ENCODE peak calls at places on chromosome 19, in ten cellular contexts. T is Peyer's patch, O is ovary, A is left ventricle myocardium inferior, Y is WERI-Rb-1, I is thoracic aorta, L is fibroblast of villous mesenchyme, H is MM.1S, Q is endodermal cell, P is body of pancreas. F is an unnamed sample.

GRCh38 chr19:658916-659839 is 3.8 kb downstream of the RNF126 start:
- DNase-seq in I (no peak), L (peak; percentile 78), T (peak; percentile 68), Y (no peak), P (no peak), Q (no peak), H (no peak), A (peak; percentile 65), O (no peak), F (no peak)

GRCh38 chr19:32227561-32228165 is 117.7 kb upstream of the ZNF507 start:
- DNase-seq in A (no peak), L (no peak), I (no peak), T (no peak), H (no peak), O (no peak), P (no peak), Q (peak; percentile 70), Y (no peak), F (no peak)

GRCh38 chr19:16585808-16586476 is 13.7 kb upstream of the SLC35E1 start:
- DNase-seq in Y (no peak), L (no peak), I (no peak), Q (no peak), H (peak; percentile 89), P (no peak), T (peak; percentile 75), O (no peak), A (no peak), F (peak; percentile 83)

GRCh38 chr19:32191921-32192320 is 153.5 kb upstream of the ZNF507 start:
- DNase-seq in P (no peak), Y (no peak), L (no peak), O (no peak), T (no peak), H (no peak), Q (no peak), I (no peak), A (no peak), F (no peak)

GRCh38 chr19:16894080-16894479 is 5.3 kb downstream of the F2RL3 start:
- DNase-seq in A (no peak), H (no peak), T (peak; percentile 47), L (no peak), P (no peak), Q (no peak), O (no peak), Y (peak; percentile 35), I (no peak), F (no peak)

GRCh38 chr19:32824906-32825608 is 44.5 kb downstream of the SLC7A9 start:
- DNase-seq in O (no peak), T (no peak), A (no peak), I (no peak), Y (no peak), H (no peak), L (no peak), Q (no peak), P (no peak), F (no peak)

GRCh38 chr19:277581-278165 is 13.5 kb downstream of the PLPP2 start:
- DNase-seq in H (no peak), Q (peak; percentile 88), P (no peak), T (no peak), A (no peak), I (no peak), Y (no peak), O (no peak), L (peak; percentile 64), F (no peak)

GRCh38 chr19:30565680-30566079 is 193.5 kb downstream of the ZNF536 start:
- DNase-seq in H (no peak), P (no peak), Q (peak; percentile 36), L (no peak), O (no peak), T (no peak), A (no peak), I (no peak), Y (peak; percentile 76), F (no peak)

DNA sequence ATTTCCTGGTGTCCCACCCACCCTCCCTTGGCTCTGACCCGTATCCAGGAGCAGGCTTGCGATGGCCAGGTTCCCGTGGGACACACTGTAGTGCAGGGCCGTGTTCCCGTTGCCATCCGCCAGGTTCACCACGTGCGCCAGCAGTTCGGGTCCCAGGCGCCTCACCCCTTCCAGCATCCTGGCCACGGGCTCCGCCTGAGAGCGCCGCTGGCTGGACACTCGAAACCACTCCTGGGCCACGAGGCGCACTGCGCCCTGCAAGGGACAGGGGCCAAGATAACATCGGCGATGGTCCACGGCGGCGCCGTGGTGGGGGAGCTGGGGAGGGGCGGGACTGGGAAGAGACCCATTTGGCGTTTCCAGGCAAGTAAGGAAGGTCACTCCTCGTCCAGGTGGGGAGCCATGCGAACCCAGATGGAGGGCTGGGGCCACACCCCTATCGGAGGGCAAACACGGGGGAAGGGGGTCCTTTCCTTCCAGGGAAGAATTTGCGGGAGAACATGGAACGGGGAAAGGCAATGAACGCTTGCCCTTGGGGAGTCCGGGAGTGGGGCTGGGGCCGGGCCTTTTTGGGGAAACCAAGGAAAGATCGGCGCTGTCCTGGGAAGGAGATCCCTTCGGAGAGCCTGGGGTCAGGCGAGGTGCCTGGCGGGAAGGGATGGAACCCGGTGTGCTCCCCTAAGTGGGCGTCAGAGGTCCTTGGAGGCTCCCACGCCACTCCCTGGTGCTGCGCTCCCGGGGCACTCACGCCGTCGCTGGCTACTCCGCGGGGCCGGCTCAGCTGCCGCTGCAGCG is 9.9 kb downstream of the KANK3 start:
- DNase-seq in T (no peak), Y (no peak), A (peak; percentile 56), P (no peak), I (no peak), O (no peak), H (no peak), L (no peak), Q (peak; percentile 68), F (no peak)
- TF ChIP-seq CTCF in T (no peak), Y (no peak), A (no peak), P (no peak), I (no peak), O (no peak), H (no peak), L (no peak), Q (no peak), F (no peak)

GRCh38 chr19:53809518-53810186 is 14.5 kb downstream of the NLRP12 start:
- DNase-seq in P (no peak), L (no peak), Y (peak; percentile 51), H (no peak), T (no peak), I (no peak), A (no peak), Q (peak; percentile 89), O (no peak), F (no peak)
- H3K4me3 ChIP-seq in P (no peak overlapping the region), L (no peak overlapping the region), Y (no peak overlapping the region), H (no peak overlapping the region), T (no peak overlapping the region), I (no peak overlapping the region), A (no peak overlapping the region), Q (no peak overlapping the region), O (no peak overlapping the region), F (no peak overlapping the region)

GRCh38 chr19:48810151-48810550 is 678 bp downstream of the BCAT2 start:
- DNase-seq in A (no peak), L (no peak), I (no peak), Y (no peak), P (no peak), H (no peak), O (no peak), Q (no peak), T (no peak), F (no peak)

GRCh38 chr19:48814895-48815294 is 4.1 kb upstream of the BCAT2 start:
- DNase-seq in H (no peak), T (no peak), O (no peak), I (no peak), P (no peak), Q (no peak), A (no peak), Y (no peak), L (no peak), F (no peak)

GRCh38 chr19:48815870-48816501 is 5.2 kb upstream of the BCAT2 start:
- DNase-seq in I (no peak), O (no peak), H (peak; percentile 83), Y (peak; percentile 50), A (no peak), P (peak; percentile 74), L (no peak), Q (no peak), T (no peak), F (no peak)

GRCh38 chr19:48812094-48812929 is 1.5 kb upstream of the BCAT2 start:
- DNase-seq in I (peak; percentile 59), T (peak; percentile 84), O (peak; percentile 96), Q (peak; percentile 94), L (peak; percentile 68), A (peak; percentile 91), P (peak; percentile 96), H (peak; percentile 84), Y (peak; percentile 28), F (no peak)

DNA sequence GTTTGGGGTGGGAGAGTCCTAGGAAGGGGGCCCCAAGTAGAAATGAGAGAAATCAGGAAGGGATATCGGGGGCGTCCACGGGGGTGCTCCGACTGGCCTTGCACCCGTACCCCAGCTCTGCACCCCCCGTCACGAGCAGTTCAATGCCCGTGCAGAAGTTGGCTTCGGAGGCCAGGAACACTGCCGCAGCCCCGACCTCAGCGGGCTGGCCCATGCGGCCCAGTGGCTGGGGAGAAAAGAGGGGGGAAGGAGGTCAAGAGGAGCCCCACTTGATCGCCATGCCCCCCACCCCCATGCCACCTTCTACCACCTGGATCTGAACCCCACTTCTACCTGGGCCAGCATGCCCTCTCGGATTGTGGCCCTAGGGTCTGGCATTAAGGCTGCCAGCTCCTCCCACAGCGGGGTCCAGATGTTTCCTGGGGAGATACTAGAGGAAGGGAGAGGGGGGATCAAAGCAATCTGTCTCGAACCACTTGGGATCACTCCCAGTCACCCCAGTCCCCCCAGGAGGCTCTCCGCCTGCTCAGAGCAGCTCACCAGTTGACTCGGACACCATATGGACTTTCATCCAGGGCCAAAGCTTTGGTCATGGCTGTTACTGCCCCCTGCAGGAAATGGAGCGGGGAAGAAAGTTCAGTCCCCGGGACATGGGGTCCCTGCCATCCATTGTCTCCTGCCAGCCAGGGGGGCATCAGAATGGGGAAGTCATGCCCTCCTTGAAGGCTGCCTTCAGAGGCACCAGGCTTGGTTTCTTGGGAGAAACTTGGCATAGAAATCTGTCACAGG is 2.5 kb upstream of the BCAT2 start:
- DNase-seq in L (no peak), Q (peak; percentile 77), O (peak; percentile 53), I (no peak), P (no peak), A (no peak), H (no peak), T (no peak), Y (peak; percentile 31), F (no peak)
- TF ChIP-seq CTCF in L (peak; percentile 20), Q (peak; percentile 73), O (no peak), I (peak; percentile 8), P (no peak), A (no peak), H (peak; percentile 11), T (no peak), Y (peak; percentile 51), F (peak; percentile 30)

GRCh38 chr19:10110972-10111317 is 548 bp upstream of the P2RY11 start:
- DNase-seq in H (no peak), P (no peak), L (no peak), T (no peak), A (no peak), I (no peak), Q (no peak), Y (no peak), O (no peak), F (no peak)

GRCh38 chr19:10112037-10112751 is 701 bp downstream of the P2RY11 start:
- DNase-seq in T (peak; percentile 35), L (no peak), I (no peak), Y (no peak), O (no peak), A (no peak), P (no peak), H (peak; percentile 59), Q (no peak), F (no peak)

GRCh38 chr19:10110076-10110971 is 1.2 kb upstream of the P2RY11 start:
- DNase-seq in P (no peak), Q (no peak), I (no peak), H (no peak), O (no peak), A (no peak), L (no peak), T (no peak), Y (no peak), F (no peak)

GRCh38 chr19:10112895-10113591 is 1.6 kb downstream of the P2RY11 start:
- DNase-seq in A (no peak), T (peak; percentile 75), I (no peak), P (peak; percentile 71), L (no peak), Y (peak; percentile 74), Q (peak; percentile 94), H (peak; percentile 46), O (peak; percentile 68), F (peak; percentile 44)

GRCh38 chr19:10111405-10111811 is at the start of gene P2RY11:
- DNase-seq in O (no peak), A (no peak), H (no peak), T (peak; percentile 80), L (no peak), Q (no peak), I (no peak), P (no peak), Y (no peak), F (peak; percentile 69)
- H3K4me3 ChIP-seq in O (no peak within 1 kb of the TSS), A (no peak within 1 kb of the TSS), H (no peak within 1 kb of the TSS), T (no peak within 1 kb of the TSS), L (no peak within 1 kb of the TSS), Q (no peak within 1 kb of the TSS), I (peak within 1 kb of the TSS; percentile 16), P (no peak within 1 kb of the TSS), Y (no peak within 1 kb of the TSS), F (peak within 1 kb of the TSS; percentile 43)

F was measured in GM12864.